ENCODE peak calls at places on chromosomes 6 and 20, in seven cellular contexts. K is NB4, N is IMR-90, Y is HCT116, E is lower lobe of right lung, O is neural crest cell, B is fibroblast of lung. C is an unnamed sample.

GRCh38 chr20:35387334-35387733 is 24.4 kb downstream of the UQCC1 start:
- DNase-seq in K (no peak), N (peak), Y (no peak), E (no peak), O (no peak), B (peak), C (no peak)

GRCh38 chr6:129478379-129478778 is 231.6 kb downstream of the ARHGAP18 start:
- DNase-seq in K (no peak), N (no peak), Y (no peak), E (no peak), O (no peak), B (no peak), C (no peak)

GRCh38 chr20:10505320-10506226 is 70.5 kb downstream of the SLX4IP start:
- DNase-seq in K (peak), N (peak), Y (no peak), E (no peak), O (no peak), B (peak), C (no peak)

GRCh38 chr6:5762561-5762968 is 244.2 kb downstream of the NRN1 start:
- DNase-seq in K (no peak), N (no peak), Y (no peak), E (no peak), O (no peak), B (no peak), C (no peak)

GRCh38 chr6:55528624-55529023 is 50.4 kb downstream of the HMGCLL1 start:
- DNase-seq in K (peak), N (peak), Y (peak), E (no peak), O (no peak), B (peak), C (no peak)

GRCh38 chr6:134372603-134373281 is 54.8 kb upstream of the SGK1 start:
- DNase-seq in K (peak), N (peak), Y (no peak), E (peak), O (no peak), B (peak), C (no peak)

GRCh38 chr6:129264480-129265045 is 381.6 kb downstream of the LAMA2 start:
- DNase-seq in K (no peak), N (peak), Y (no peak), E (no peak), O (no peak), B (peak), C (no peak)

GRCh38 chr20:40087496-40087895 is 601.5 kb downstream of the MAFB start:
- DNase-seq in K (no peak), N (no peak), Y (no peak), E (no peak), O (no peak), B (no peak), C (no peak)

GRCh38 chr6:148240866-148241477 is 101.7 kb upstream of the SASH1 start:
- DNase-seq in K (no peak), N (peak), Y (no peak), E (no peak), O (no peak), B (no peak), C (no peak)

GRCh38 chr6:81075974-81076373 is 676.5 kb downstream of the TENT5A start:
- DNase-seq in K (peak), N (peak), Y (peak), E (no peak), O (peak), B (peak), C (peak)

GRCh38 chr20:31717478-31717946 is 5.2 kb downstream of the BCL2L1 start:
- DNase-seq in K (no peak), N (no peak), Y (no peak), E (no peak), O (no peak), B (no peak), C (no peak)

GRCh38 chr6:109469591-109470189 is 13.3 kb downstream of the ZBTB24 start:
- DNase-seq in K (no peak), N (no peak), Y (no peak), E (no peak), O (no peak), B (no peak), C (no peak)

GRCh38 chr6:109467696-109468095 is 12.1 kb upstream of the MICAL1 start:
- DNase-seq in K (no peak), N (peak), Y (no peak), E (no peak), O (no peak), B (no peak), C (no peak)

GRCh38 chr6:109472132-109472995 is 10.7 kb downstream of the ZBTB24 start:
- DNase-seq in K (no peak), N (no peak), Y (no peak), E (no peak), O (no peak), B (no peak), C (no peak)

GRCh38 chr6:109473120-109473519 is 9.9 kb downstream of the ZBTB24 start:
- DNase-seq in K (no peak), N (no peak), Y (no peak), E (no peak), O (no peak), B (no peak), C (no peak)

DNA sequence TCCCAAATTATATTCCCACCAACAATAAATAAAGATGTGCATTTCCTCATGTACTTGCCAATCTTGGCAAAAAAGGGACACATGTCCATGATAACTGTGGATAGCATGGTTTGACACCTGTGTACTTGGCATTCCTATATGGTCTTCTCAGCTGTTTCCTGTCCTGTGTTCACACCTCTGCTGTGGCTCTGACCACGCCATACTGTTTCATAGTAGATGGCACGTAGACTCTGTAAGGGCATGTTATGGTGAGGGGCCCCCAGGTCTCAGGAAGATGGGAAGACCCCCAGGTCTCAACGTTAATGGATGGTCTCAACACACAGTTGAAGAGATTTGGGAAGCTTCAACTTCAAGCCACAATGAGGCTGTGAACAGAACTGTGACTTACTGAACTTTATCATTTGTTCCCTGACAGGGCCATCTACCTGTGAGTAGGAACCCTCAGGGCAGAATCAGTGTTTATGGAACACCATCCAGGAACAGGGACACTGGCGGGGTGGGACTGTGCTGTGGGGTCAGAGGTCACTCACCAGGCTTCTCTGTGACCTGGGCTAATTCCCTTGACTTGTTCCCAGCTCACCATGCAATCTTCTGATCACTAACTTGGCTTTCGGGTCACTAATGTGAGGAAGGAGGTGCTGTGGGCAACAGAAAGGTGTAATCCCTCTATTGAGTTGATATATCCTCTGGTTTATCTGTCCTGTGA is 11.8 kb downstream of the ZBTB24 start:
- DNase-seq in K (no peak), N (no peak), Y (no peak), E (no peak), O (no peak), B (no peak), C (no peak)
- TF ChIP-seq CTCF in K (no peak), N (no peak), Y (no peak), E (no peak), O (no peak), B (no peak), C (no peak)

GRCh38 chr20:41746635-41747034 is 128.5 kb upstream of the CHD6 start:
- DNase-seq in K (peak), N (no peak), Y (no peak), E (no peak), O (no peak), B (no peak), C (no peak)
- TF ChIP-seq CTCF in K (peak), N (no peak), Y (no peak), E (no peak), O (no peak), B (no peak), C (peak)

GRCh38 chr20:63402178-63402859 is 41.2 kb upstream of the CHRNA4 start:
- DNase-seq in K (no peak), N (no peak), Y (no peak), E (no peak), O (no peak), B (no peak), C (no peak)

GRCh38 chr20:63401384-63402110 is 40.4 kb upstream of the CHRNA4 start:
- DNase-seq in K (no peak), N (no peak), Y (no peak), E (no peak), O (no peak), B (no peak), C (no peak)

GRCh38 chr20:63398744-63399514 is 37.8 kb upstream of the CHRNA4 start:
- DNase-seq in K (no peak), N (no peak), Y (no peak), E (no peak), O (no peak), B (no peak), C (no peak)

GRCh38 chr20:63399596-63400375 is 38.6 kb upstream of the CHRNA4 start:
- DNase-seq in K (no peak), N (no peak), Y (no peak), E (no peak), O (no peak), B (no peak), C (no peak)

DNA sequence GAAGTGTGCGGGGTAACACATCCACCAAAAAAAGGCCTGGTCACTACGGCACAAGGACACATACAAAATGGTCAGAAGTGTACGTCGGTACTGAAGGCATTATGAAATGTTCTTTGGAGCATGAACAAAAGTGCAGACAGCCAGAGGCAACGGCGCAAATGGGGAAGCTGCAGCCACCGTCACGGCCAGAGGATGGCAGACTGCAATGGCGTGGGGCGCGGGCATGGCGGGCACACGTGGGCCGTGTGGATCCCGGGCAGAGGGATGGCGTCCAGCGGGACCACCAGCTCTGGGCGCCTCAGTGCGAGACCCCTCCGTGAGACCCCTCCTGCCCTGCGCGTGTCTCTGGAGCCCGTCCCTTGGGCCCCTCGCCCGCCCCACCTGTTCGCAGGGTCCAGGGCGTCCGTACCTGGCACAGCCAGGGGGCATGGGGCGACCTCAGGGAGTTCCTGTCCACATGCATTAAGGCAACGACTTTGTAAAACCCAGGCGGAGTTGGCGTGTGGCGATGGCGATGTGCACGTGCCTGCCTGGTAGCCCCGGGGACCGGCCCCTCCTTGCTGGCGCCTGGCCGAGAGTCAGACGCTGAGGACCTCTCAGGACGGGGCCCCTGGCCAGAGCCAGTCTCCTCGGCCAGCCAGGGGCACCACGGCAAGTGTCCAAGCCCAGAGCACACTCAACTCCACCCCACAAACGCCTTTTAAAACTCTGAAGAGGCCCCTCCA is 39.5 kb upstream of the CHRNA4 start:
- DNase-seq in K (no peak), N (no peak), Y (no peak), E (no peak), O (no peak), B (no peak), C (no peak)
- TF ChIP-seq CTCF in K (no peak), N (no peak), Y (no peak), E (no peak), O (no peak), B (no peak), C (no peak)

GRCh38 chr6:21386744-21387143 is 206.8 kb upstream of the SOX4 start:
- DNase-seq in K (peak), N (no peak), Y (no peak), E (no peak), O (no peak), B (no peak), C (no peak)

GRCh38 chr6:21381336-21381963 is 212.1 kb upstream of the SOX4 start:
- DNase-seq in K (peak), N (no peak), Y (no peak), E (no peak), O (no peak), B (peak), C (no peak)

GRCh38 chr6:21382821-21383455 is 210.6 kb upstream of the SOX4 start:
- DNase-seq in K (peak), N (no peak), Y (no peak), E (no peak), O (no peak), B (no peak), C (no peak)

GRCh38 chr6:21384211-21384610 is 209.3 kb upstream of the SOX4 start:
- DNase-seq in K (peak), N (no peak), Y (no peak), E (no peak), O (no peak), B (no peak), C (no peak)

DNA sequence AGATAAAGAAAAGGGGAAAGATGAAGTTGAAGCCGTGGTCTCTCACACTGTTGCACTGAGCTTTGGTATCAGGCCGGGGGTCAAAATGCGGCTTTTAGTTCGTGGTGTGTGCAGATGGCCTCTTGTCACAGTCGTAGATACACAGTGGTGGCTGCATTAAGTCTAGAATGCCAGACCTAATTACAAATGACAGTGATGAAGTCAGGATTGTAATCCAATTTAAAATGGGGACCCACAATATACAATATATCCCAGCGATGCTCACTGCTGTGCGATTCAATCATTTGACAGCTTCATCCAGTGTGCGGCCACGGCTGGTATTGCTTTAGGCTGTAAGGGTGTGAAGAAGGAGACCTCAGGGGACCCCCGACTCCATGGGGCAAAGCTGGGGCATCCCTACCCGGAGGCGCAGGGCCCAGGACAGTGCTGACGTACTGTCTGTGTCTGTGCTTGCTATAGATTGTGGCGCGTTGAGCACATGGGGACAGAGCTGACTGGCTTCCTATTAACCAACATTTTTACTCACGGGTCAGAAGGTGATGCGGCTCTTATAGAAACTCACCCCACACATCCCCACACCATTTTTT is 210.0 kb upstream of the SOX4 start:
- DNase-seq in K (peak), N (no peak), Y (no peak), E (no peak), O (no peak), B (no peak), C (no peak)
- TF ChIP-seq CTCF in K (no peak), N (no peak), Y (no peak), E (no peak), O (no peak), B (no peak), C (no peak)

DNA sequence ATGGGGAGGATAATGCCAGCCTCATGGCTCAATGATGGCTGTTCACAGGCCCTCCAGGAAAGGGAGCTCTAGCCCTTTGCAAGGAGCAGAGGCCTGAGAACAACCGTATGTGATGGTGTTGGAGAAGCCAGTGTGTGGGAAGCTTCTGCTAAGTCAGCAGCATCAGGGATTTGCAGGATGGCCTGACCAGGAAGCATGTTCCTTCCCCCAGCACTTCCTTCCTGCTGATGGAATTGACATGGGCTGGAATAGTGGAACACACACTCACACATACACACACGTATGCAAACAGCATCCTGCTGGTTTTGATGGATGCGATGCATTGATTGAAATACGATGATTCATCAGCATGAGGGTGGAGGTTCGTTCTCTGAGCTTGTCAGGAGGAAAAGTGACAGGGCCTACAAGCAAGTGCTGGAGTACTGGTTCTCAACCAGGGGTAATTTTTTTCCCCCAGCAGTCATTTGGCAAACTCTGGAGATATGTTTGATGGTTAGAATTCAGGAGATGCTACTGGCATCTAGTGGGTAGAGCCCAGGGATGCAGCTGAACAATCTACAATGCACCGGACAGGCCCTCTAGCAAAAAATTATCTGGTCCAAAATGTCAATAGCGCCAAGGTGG is 229.1 kb downstream of the NFATC2 start:
- DNase-seq in K (no peak), N (peak), Y (no peak), E (no peak), O (no peak), B (no peak), C (no peak)
- TF ChIP-seq CTCF in K (no peak), N (no peak), Y (no peak), E (no peak), O (no peak), B (peak), C (no peak)

DNA sequence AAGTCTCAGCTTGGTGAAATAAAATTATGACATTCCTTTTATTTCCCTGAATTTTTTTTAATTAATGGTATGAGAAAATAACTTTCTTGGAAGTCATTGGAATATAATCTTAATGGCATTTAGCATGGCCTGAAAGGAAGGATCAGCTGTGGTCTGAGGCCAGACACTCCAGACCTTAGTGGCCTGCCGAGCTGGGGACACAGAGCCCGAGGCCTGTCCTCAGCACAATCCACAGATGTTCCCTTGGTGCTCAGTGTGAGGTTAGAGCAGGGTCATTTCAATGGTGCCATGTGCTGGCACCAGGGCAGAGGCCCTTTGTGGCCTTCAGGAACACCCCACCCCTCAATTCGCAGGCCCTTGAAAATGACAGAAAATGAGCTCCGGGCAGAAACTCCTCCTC is 120.6 kb downstream of the ADGB start:
- DNase-seq in K (no peak), N (no peak), Y (no peak), E (no peak), O (no peak), B (no peak), C (no peak)
- TF ChIP-seq CTCF in K (no peak), N (no peak), Y (no peak), E (no peak), O (no peak), B (no peak), C (no peak)

DNA sequence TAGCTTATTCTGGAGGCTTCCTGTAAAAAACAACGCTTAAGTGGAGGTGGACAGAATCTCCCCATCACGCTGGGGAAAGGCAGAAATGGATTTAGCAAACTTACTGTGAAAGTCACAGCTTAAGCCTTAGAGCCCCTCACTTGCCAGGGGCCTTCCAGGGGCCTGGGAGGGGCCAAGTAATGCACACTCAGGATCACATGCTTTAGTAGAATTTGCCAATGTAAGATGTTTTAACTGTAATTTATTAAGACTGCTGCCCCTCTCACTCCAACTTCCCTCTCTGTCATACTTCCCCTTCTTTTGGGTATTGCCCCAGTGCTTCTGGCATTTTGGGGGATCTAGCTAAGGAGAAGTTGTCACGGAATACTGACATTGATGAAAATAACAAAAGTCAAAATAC is 12.6 kb upstream of the ADA start:
- DNase-seq in K (peak), N (no peak), Y (no peak), E (no peak), O (no peak), B (no peak), C (no peak)
- TF ChIP-seq CTCF in K (no peak), N (no peak), Y (no peak), E (no peak), O (no peak), B (no peak), C (no peak)

DNA sequence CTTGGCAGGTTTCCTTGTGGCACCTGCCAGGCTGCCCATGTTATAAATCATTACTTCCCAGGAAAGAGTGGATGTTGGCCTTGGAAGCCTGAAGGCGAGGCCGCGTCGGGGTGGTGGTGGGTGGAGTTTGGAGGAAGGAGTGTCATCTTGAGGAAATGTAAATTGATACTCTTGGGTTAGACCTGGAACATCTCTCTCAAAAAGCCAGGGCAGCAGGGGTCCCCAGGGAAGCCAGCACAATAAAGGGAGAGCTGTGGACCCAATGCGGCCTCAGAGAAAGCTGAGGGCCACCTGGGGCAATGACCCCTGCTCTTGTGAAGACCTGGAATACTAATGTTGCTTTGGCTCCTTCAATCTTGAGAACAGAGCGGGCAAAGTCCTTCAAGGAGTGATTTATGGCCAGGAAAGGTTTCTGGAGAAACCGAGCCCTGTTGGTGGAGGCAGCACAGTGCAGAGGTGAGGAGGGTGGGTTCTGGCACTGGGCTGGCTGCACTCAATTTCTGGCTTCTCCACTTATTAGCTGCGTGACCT is 26.3 kb upstream of the TRAF3IP2 start:
- DNase-seq in K (no peak), N (no peak), Y (no peak), E (no peak), O (no peak), B (no peak), C (no peak)
- TF ChIP-seq CTCF in K (no peak), N (no peak), Y (no peak), E (no peak), O (no peak), B (no peak), C (no peak)

GRCh38 chr20:58880994-58881752 is 28.7 kb downstream of the GNAS start:
- DNase-seq in K (peak), N (no peak), Y (no peak), E (no peak), O (no peak), B (no peak), C (no peak)
- TF ChIP-seq CTCF in K (peak), N (peak), Y (peak), E (no peak), O (peak), B (peak), C (peak)